ENCODE peak calls at places on chromosomes 1 and 21, in ten cellular contexts. One of them, this sample, is unnamed.

GRCh38 chr21:41884501-41885030 is 5.4 kb upstream of the PRDM15 start:
- DNase-seq in activated T-cell treated with anti-CD3 and anti-CD28 coated beads, Interleukin-2, amount 50 U/mL, for 4 hours: no peak
- DNase-seq in breast epithelium: no peak
- DNase-seq in A549: no peak
- DNase-seq in stimulated activated CD4-positive, alpha-beta T cell treated with anti-CD3 and anti-CD28 coated beads, Interleukin-1b, Interleukin-23, amount 100 ng/mL, for 1 hour: no peak
- DNase-seq in effector memory CD8-positive, alpha-beta T cell: no peak
- DNase-seq in epithelial cell of proximal tubule: no peak
- DNase-seq in sigmoid colon: no peak
- DNase-seq in GF-D8: no peak
- DNase-seq in heart left ventricle: no peak
- DNase-seq in this sample: no peak

GRCh38 chr1:5906116-5906515 is 86.1 kb downstream of the NPHP4 start:
- DNase-seq in activated T-cell treated with anti-CD3 and anti-CD28 coated beads, Interleukin-2, amount 50 U/mL, for 4 hours: no peak
- DNase-seq in breast epithelium: no peak
- DNase-seq in A549: no peak
- DNase-seq in stimulated activated CD4-positive, alpha-beta T cell treated with anti-CD3 and anti-CD28 coated beads, Interleukin-1b, Interleukin-23, amount 100 ng/mL, for 1 hour: no peak
- DNase-seq in effector memory CD8-positive, alpha-beta T cell: no peak
- DNase-seq in epithelial cell of proximal tubule: no peak
- DNase-seq in sigmoid colon: no peak
- DNase-seq in GF-D8: no peak
- DNase-seq in heart left ventricle: no peak
- DNase-seq in this sample: no peak

GRCh38 chr21:20083336-20083735 is 914.9 kb upstream of the NCAM2 start:
- DNase-seq in activated T-cell treated with anti-CD3 and anti-CD28 coated beads, Interleukin-2, amount 50 U/mL, for 4 hours: no peak
- DNase-seq in breast epithelium: no peak
- DNase-seq in A549: no peak
- DNase-seq in stimulated activated CD4-positive, alpha-beta T cell treated with anti-CD3 and anti-CD28 coated beads, Interleukin-1b, Interleukin-23, amount 100 ng/mL, for 1 hour: no peak
- DNase-seq in effector memory CD8-positive, alpha-beta T cell: no peak
- DNase-seq in epithelial cell of proximal tubule: no peak
- DNase-seq in sigmoid colon: no peak
- DNase-seq in GF-D8: no peak
- DNase-seq in heart left ventricle: no peak
- DNase-seq in this sample: no peak

GRCh38 chr1:224736619-224737352 is 120.7 kb downstream of the CNIH3 start:
- DNase-seq in activated T-cell treated with anti-CD3 and anti-CD28 coated beads, Interleukin-2, amount 50 U/mL, for 4 hours: no peak
- DNase-seq in breast epithelium: no peak
- DNase-seq in A549: no peak
- DNase-seq in stimulated activated CD4-positive, alpha-beta T cell treated with anti-CD3 and anti-CD28 coated beads, Interleukin-1b, Interleukin-23, amount 100 ng/mL, for 1 hour: no peak
- DNase-seq in effector memory CD8-positive, alpha-beta T cell: no peak
- DNase-seq in epithelial cell of proximal tubule: no peak
- DNase-seq in sigmoid colon: peak; percentile 68
- DNase-seq in GF-D8: no peak
- DNase-seq in heart left ventricle: peak; percentile 30
- DNase-seq in this sample: no peak

GRCh38 chr1:228101994-228102790 is 933 bp downstream of the C1orf35 start:
- DNase-seq in activated T-cell treated with anti-CD3 and anti-CD28 coated beads, Interleukin-2, amount 50 U/mL, for 4 hours: peak; percentile 53
- DNase-seq in breast epithelium: no peak
- DNase-seq in A549: peak; percentile 76
- DNase-seq in stimulated activated CD4-positive, alpha-beta T cell treated with anti-CD3 and anti-CD28 coated beads, Interleukin-1b, Interleukin-23, amount 100 ng/mL, for 1 hour: no peak
- DNase-seq in effector memory CD8-positive, alpha-beta T cell: peak; percentile 57
- DNase-seq in epithelial cell of proximal tubule: no peak
- DNase-seq in sigmoid colon: peak; percentile 82
- DNase-seq in GF-D8: no peak
- DNase-seq in heart left ventricle: no peak
- DNase-seq in this sample: peak; percentile 53

GRCh38 chr1:98988906-98989603 is 15.6 kb downstream of the PLPPR5 start:
- DNase-seq in activated T-cell treated with anti-CD3 and anti-CD28 coated beads, Interleukin-2, amount 50 U/mL, for 4 hours: no peak
- DNase-seq in breast epithelium: no peak
- DNase-seq in A549: no peak
- DNase-seq in stimulated activated CD4-positive, alpha-beta T cell treated with anti-CD3 and anti-CD28 coated beads, Interleukin-1b, Interleukin-23, amount 100 ng/mL, for 1 hour: no peak
- DNase-seq in effector memory CD8-positive, alpha-beta T cell: no peak
- DNase-seq in epithelial cell of proximal tubule: peak; percentile 88
- DNase-seq in sigmoid colon: no peak
- DNase-seq in GF-D8: no peak
- DNase-seq in heart left ventricle: no peak
- DNase-seq in this sample: no peak

GRCh38 chr1:112465122-112465521 is 43.6 kb upstream of the WNT2B start:
- DNase-seq in activated T-cell treated with anti-CD3 and anti-CD28 coated beads, Interleukin-2, amount 50 U/mL, for 4 hours: no peak
- DNase-seq in breast epithelium: no peak
- DNase-seq in A549: no peak
- DNase-seq in stimulated activated CD4-positive, alpha-beta T cell treated with anti-CD3 and anti-CD28 coated beads, Interleukin-1b, Interleukin-23, amount 100 ng/mL, for 1 hour: no peak
- DNase-seq in effector memory CD8-positive, alpha-beta T cell: no peak
- DNase-seq in epithelial cell of proximal tubule: no peak
- DNase-seq in sigmoid colon: no peak
- DNase-seq in GF-D8: no peak
- DNase-seq in heart left ventricle: no peak
- DNase-seq in this sample: no peak

GRCh38 chr1:184610872-184611614 is 143.6 kb downstream of the EDEM3 start:
- DNase-seq in activated T-cell treated with anti-CD3 and anti-CD28 coated beads, Interleukin-2, amount 50 U/mL, for 4 hours: no peak
- DNase-seq in breast epithelium: no peak
- DNase-seq in A549: no peak
- DNase-seq in stimulated activated CD4-positive, alpha-beta T cell treated with anti-CD3 and anti-CD28 coated beads, Interleukin-1b, Interleukin-23, amount 100 ng/mL, for 1 hour: no peak
- DNase-seq in effector memory CD8-positive, alpha-beta T cell: no peak
- DNase-seq in epithelial cell of proximal tubule: peak; percentile 58
- DNase-seq in sigmoid colon: peak; percentile 88
- DNase-seq in GF-D8: no peak
- DNase-seq in heart left ventricle: peak; percentile 63
- DNase-seq in this sample: no peak

GRCh38 chr21:33419538-33420123 is 16.4 kb downstream of the IFNGR2 start:
- DNase-seq in activated T-cell treated with anti-CD3 and anti-CD28 coated beads, Interleukin-2, amount 50 U/mL, for 4 hours: no peak
- DNase-seq in breast epithelium: no peak
- DNase-seq in A549: no peak
- DNase-seq in stimulated activated CD4-positive, alpha-beta T cell treated with anti-CD3 and anti-CD28 coated beads, Interleukin-1b, Interleukin-23, amount 100 ng/mL, for 1 hour: no peak
- DNase-seq in effector memory CD8-positive, alpha-beta T cell: no peak
- DNase-seq in epithelial cell of proximal tubule: no peak
- DNase-seq in sigmoid colon: peak; percentile 70
- DNase-seq in GF-D8: no peak
- DNase-seq in heart left ventricle: peak; percentile 47
- DNase-seq in this sample: no peak

GRCh38 chr1:22347854-22348760 is 103.5 kb upstream of the ZBTB40 start:
- DNase-seq in activated T-cell treated with anti-CD3 and anti-CD28 coated beads, Interleukin-2, amount 50 U/mL, for 4 hours: no peak
- DNase-seq in breast epithelium: no peak
- DNase-seq in A549: peak; percentile 36
- DNase-seq in stimulated activated CD4-positive, alpha-beta T cell treated with anti-CD3 and anti-CD28 coated beads, Interleukin-1b, Interleukin-23, amount 100 ng/mL, for 1 hour: no peak
- DNase-seq in effector memory CD8-positive, alpha-beta T cell: no peak
- DNase-seq in epithelial cell of proximal tubule: no peak
- DNase-seq in sigmoid colon: no peak
- DNase-seq in GF-D8: no peak
- DNase-seq in heart left ventricle: no peak
- DNase-seq in this sample: no peak

GRCh38 chr1:913491-914252 is 10.1 kb upstream of the SAMD11 start:
- DNase-seq in activated T-cell treated with anti-CD3 and anti-CD28 coated beads, Interleukin-2, amount 50 U/mL, for 4 hours: no peak
- DNase-seq in breast epithelium: no peak
- DNase-seq in A549: no peak
- DNase-seq in stimulated activated CD4-positive, alpha-beta T cell treated with anti-CD3 and anti-CD28 coated beads, Interleukin-1b, Interleukin-23, amount 100 ng/mL, for 1 hour: no peak
- DNase-seq in effector memory CD8-positive, alpha-beta T cell: no peak
- DNase-seq in epithelial cell of proximal tubule: no peak
- DNase-seq in sigmoid colon: peak; percentile 61
- DNase-seq in GF-D8: no peak
- DNase-seq in heart left ventricle: peak; percentile 15
- DNase-seq in this sample: peak; percentile 0

GRCh38 chr1:160429702-160430535 is 29.6 kb downstream of the VANGL2 start:
- DNase-seq in activated T-cell treated with anti-CD3 and anti-CD28 coated beads, Interleukin-2, amount 50 U/mL, for 4 hours: no peak
- DNase-seq in breast epithelium: no peak
- DNase-seq in A549: no peak
- DNase-seq in stimulated activated CD4-positive, alpha-beta T cell treated with anti-CD3 and anti-CD28 coated beads, Interleukin-1b, Interleukin-23, amount 100 ng/mL, for 1 hour: no peak
- DNase-seq in effector memory CD8-positive, alpha-beta T cell: no peak
- DNase-seq in epithelial cell of proximal tubule: no peak
- DNase-seq in sigmoid colon: no peak
- DNase-seq in GF-D8: no peak
- DNase-seq in heart left ventricle: no peak
- DNase-seq in this sample: no peak